ENCODE peak calls at places on chromosomes 2 and 18, in nine cellular contexts. One of them, this sample, is unnamed.

GRCh38 chr2:8242734-8243133 is 439.1 kb upstream of the ID2 start:
- DNase-seq in endothelial cell of umbilical vein: no peak
- DNase-seq in mammary epithelial cell: no peak
- DNase-seq in IMR-90: peak
- DNase-seq in AG09309: no peak
- DNase-seq in GM12865: no peak
- DNase-seq in HFFc6: no peak
- DNase-seq in fibroblast of mammary gland: peak
- DNase-seq in AG09319: peak
- DNase-seq in this sample: no peak

GRCh38 chr2:217856871-217857270 is 145.9 kb downstream of the TNS1 start:
- DNase-seq in endothelial cell of umbilical vein: no peak
- DNase-seq in mammary epithelial cell: no peak
- DNase-seq in IMR-90: no peak
- DNase-seq in AG09309: no peak
- DNase-seq in GM12865: no peak
- DNase-seq in HFFc6: no peak
- DNase-seq in fibroblast of mammary gland: no peak
- DNase-seq in AG09319: no peak
- DNase-seq in this sample: no peak

GRCh38 chr2:79320871-79321270 is 161.3 kb upstream of the REG3A start:
- DNase-seq in endothelial cell of umbilical vein: no peak
- DNase-seq in mammary epithelial cell: no peak
- DNase-seq in IMR-90: no peak
- DNase-seq in AG09309: no peak
- DNase-seq in GM12865: no peak
- DNase-seq in HFFc6: no peak
- DNase-seq in fibroblast of mammary gland: no peak
- DNase-seq in AG09319: no peak
- DNase-seq in this sample: no peak

GRCh38 chr2:20030224-20030623 is 17.8 kb upstream of the MATN3 start:
- DNase-seq in endothelial cell of umbilical vein: no peak
- DNase-seq in mammary epithelial cell: no peak
- DNase-seq in IMR-90: no peak
- DNase-seq in AG09309: no peak
- DNase-seq in GM12865: no peak
- DNase-seq in HFFc6: no peak
- DNase-seq in fibroblast of mammary gland: no peak
- DNase-seq in AG09319: no peak
- DNase-seq in this sample: no peak

GRCh38 chr2:218166791-218167190 is at the start of gene CXCR1:
- DNase-seq in endothelial cell of umbilical vein: no peak
- DNase-seq in mammary epithelial cell: peak
- DNase-seq in IMR-90: no peak
- DNase-seq in AG09309: no peak
- DNase-seq in GM12865: peak
- DNase-seq in HFFc6: no peak
- DNase-seq in fibroblast of mammary gland: no peak
- DNase-seq in AG09319: no peak
- DNase-seq in this sample: no peak

GRCh38 chr2:200199576-200200263 is 106.8 kb upstream of the SPATS2L start:
- DNase-seq in endothelial cell of umbilical vein: no peak
- DNase-seq in mammary epithelial cell: peak
- DNase-seq in IMR-90: no peak
- DNase-seq in AG09309: no peak
- DNase-seq in GM12865: peak
- DNase-seq in HFFc6: no peak
- DNase-seq in fibroblast of mammary gland: no peak
- DNase-seq in AG09319: no peak
- DNase-seq in this sample: no peak

GRCh38 chr2:38184964-38185603 is 109.1 kb upstream of the CYP1B1 start:
- DNase-seq in endothelial cell of umbilical vein: peak
- DNase-seq in mammary epithelial cell: peak
- DNase-seq in IMR-90: peak
- DNase-seq in AG09309: no peak
- DNase-seq in GM12865: peak
- DNase-seq in HFFc6: no peak
- DNase-seq in fibroblast of mammary gland: peak
- DNase-seq in AG09319: no peak
- DNase-seq in this sample: peak

GRCh38 chr2:145905371-145905770 is 1385.5 kb upstream of the ZEB2 start:
- DNase-seq in endothelial cell of umbilical vein: no peak
- DNase-seq in mammary epithelial cell: no peak
- DNase-seq in IMR-90: no peak
- DNase-seq in AG09309: no peak
- DNase-seq in GM12865: no peak
- DNase-seq in HFFc6: no peak
- DNase-seq in fibroblast of mammary gland: no peak
- DNase-seq in AG09319: no peak
- DNase-seq in this sample: no peak

GRCh38 chr18:21735452-21736015 is 5.1 kb upstream of the MIB1 start:
- DNase-seq in endothelial cell of umbilical vein: peak
- DNase-seq in mammary epithelial cell: no peak
- DNase-seq in IMR-90: peak
- DNase-seq in AG09309: no peak
- DNase-seq in GM12865: no peak
- DNase-seq in HFFc6: peak
- DNase-seq in fibroblast of mammary gland: peak
- DNase-seq in AG09319: no peak
- DNase-seq in this sample: no peak

GRCh38 chr2:216635171-216635570 is 2.0 kb downstream of the IGFBP2 start:
- DNase-seq in endothelial cell of umbilical vein: peak
- DNase-seq in mammary epithelial cell: no peak
- DNase-seq in IMR-90: no peak
- DNase-seq in AG09309: no peak
- DNase-seq in GM12865: no peak
- DNase-seq in HFFc6: no peak
- DNase-seq in fibroblast of mammary gland: no peak
- DNase-seq in AG09319: no peak
- DNase-seq in this sample: peak

GRCh38 chr2:208183526-208183925 is 6.3 kb downstream of the C2orf80 start:
- DNase-seq in endothelial cell of umbilical vein: no peak
- DNase-seq in mammary epithelial cell: no peak
- DNase-seq in IMR-90: no peak
- DNase-seq in AG09309: no peak
- DNase-seq in GM12865: no peak
- DNase-seq in HFFc6: no peak
- DNase-seq in fibroblast of mammary gland: no peak
- DNase-seq in AG09319: no peak
- DNase-seq in this sample: no peak

GRCh38 chr18:62878305-62878704 is 163.0 kb downstream of the PHLPP1 start:
- DNase-seq in endothelial cell of umbilical vein: no peak
- DNase-seq in mammary epithelial cell: no peak
- DNase-seq in IMR-90: no peak
- DNase-seq in AG09309: no peak
- DNase-seq in GM12865: no peak
- DNase-seq in HFFc6: no peak
- DNase-seq in fibroblast of mammary gland: peak
- DNase-seq in AG09319: no peak
- DNase-seq in this sample: no peak

GRCh38 chr2:228841475-228841874 is 429.6 kb downstream of the PID1 start:
- DNase-seq in endothelial cell of umbilical vein: no peak
- DNase-seq in mammary epithelial cell: no peak
- DNase-seq in IMR-90: no peak
- DNase-seq in AG09309: no peak
- DNase-seq in GM12865: no peak
- DNase-seq in HFFc6: no peak
- DNase-seq in fibroblast of mammary gland: no peak
- DNase-seq in AG09319: no peak
- DNase-seq in this sample: no peak

GRCh38 chr2:149908731-149909690 is 321.4 kb upstream of the MMADHC start:
- DNase-seq in endothelial cell of umbilical vein: no peak
- DNase-seq in mammary epithelial cell: no peak
- DNase-seq in IMR-90: peak
- DNase-seq in AG09309: no peak
- DNase-seq in GM12865: no peak
- DNase-seq in HFFc6: peak
- DNase-seq in fibroblast of mammary gland: peak
- DNase-seq in AG09319: peak
- DNase-seq in this sample: no peak

GRCh38 chr2:119049968-119050657 is 108.1 kb downstream of the MARCO start:
- DNase-seq in endothelial cell of umbilical vein: no peak
- DNase-seq in mammary epithelial cell: no peak
- DNase-seq in IMR-90: no peak
- DNase-seq in AG09309: no peak
- DNase-seq in GM12865: peak
- DNase-seq in HFFc6: no peak
- DNase-seq in fibroblast of mammary gland: no peak
- DNase-seq in AG09319: no peak
- DNase-seq in this sample: no peak

DNA sequence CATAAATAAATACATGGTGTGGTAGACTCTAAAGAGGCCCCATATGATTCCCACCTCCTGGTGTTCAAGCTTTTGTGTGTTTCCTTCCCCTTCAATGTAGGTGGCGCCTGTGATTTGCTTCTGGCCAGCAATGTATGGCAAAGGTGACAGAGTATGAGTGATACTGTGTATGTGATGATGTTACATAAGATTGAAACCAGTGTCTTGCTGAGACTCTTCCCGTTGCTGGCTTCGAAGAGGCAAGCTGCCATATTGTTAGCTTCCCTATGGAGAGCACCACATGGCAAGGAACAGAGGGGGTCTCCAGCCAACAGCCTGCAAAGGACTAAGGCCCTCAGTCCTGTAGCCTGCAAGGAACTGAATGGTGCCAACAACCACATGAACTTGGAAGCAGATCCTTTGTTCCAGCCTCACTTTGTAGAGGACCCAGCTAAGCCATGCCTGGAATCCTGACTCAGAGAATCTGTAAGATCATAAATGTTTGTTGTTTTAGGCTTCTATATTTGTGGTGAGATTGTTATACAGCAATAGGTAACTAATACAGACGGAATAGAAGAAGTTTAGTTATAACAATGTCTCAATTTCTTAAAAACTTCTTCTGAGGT is 1.7 kb upstream of the SMAD4 start:
- DNase-seq in endothelial cell of umbilical vein: no peak
- DNase-seq in mammary epithelial cell: no peak
- DNase-seq in IMR-90: peak
- DNase-seq in AG09309: no peak
- DNase-seq in GM12865: peak
- DNase-seq in HFFc6: peak
- DNase-seq in fibroblast of mammary gland: peak
- DNase-seq in AG09319: no peak
- DNase-seq in this sample: peak
- TF ChIP-seq CTCF in endothelial cell of umbilical vein: no peak
- TF ChIP-seq CTCF in mammary epithelial cell: peak
- TF ChIP-seq CTCF in IMR-90: peak
- TF ChIP-seq CTCF in AG09309: no peak
- TF ChIP-seq CTCF in GM12865: peak
- TF ChIP-seq CTCF in HFFc6: no peak
- TF ChIP-seq CTCF in fibroblast of mammary gland: peak
- TF ChIP-seq CTCF in AG09319: no peak
- TF ChIP-seq CTCF in this sample: peak

DNA sequence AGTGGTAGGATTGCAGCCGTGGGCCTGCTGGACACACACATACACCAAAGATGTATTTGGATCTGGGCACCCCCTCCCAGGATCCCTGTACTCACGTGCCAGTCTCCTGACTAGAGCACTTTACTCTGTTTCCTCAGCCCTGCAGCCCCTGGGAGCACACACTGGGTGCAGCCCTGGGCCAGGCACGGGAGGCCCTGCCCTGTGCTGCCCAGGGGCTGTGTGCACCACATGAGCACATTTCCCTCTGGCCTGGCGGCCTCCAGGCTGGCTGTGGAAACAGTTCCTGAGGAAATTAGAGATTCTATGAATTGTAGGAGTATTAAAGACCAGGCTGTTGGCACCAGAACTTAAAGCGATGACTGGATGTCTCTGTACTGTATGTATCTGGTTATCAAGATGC is 45.4 kb downstream of the BCL2L11 start:
- DNase-seq in endothelial cell of umbilical vein: no peak
- DNase-seq in mammary epithelial cell: no peak
- DNase-seq in IMR-90: no peak
- DNase-seq in AG09309: no peak
- DNase-seq in GM12865: no peak
- DNase-seq in HFFc6: no peak
- DNase-seq in fibroblast of mammary gland: no peak
- DNase-seq in AG09319: no peak
- DNase-seq in this sample: no peak
- TF ChIP-seq CTCF in endothelial cell of umbilical vein: no peak
- TF ChIP-seq CTCF in mammary epithelial cell: no peak
- TF ChIP-seq CTCF in IMR-90: no peak
- TF ChIP-seq CTCF in AG09309: no peak
- TF ChIP-seq CTCF in GM12865: no peak
- TF ChIP-seq CTCF in HFFc6: no peak
- TF ChIP-seq CTCF in fibroblast of mammary gland: no peak
- TF ChIP-seq CTCF in AG09319: no peak
- TF ChIP-seq CTCF in this sample: no peak

GRCh38 chr2:26000561-26001211 is 18.4 kb upstream of the KIF3C start:
- DNase-seq in endothelial cell of umbilical vein: no peak
- DNase-seq in mammary epithelial cell: peak
- DNase-seq in IMR-90: no peak
- DNase-seq in AG09309: no peak
- DNase-seq in GM12865: no peak
- DNase-seq in HFFc6: no peak
- DNase-seq in fibroblast of mammary gland: no peak
- DNase-seq in AG09319: no peak
- DNase-seq in this sample: no peak
- TF ChIP-seq CTCF in endothelial cell of umbilical vein: no peak
- TF ChIP-seq CTCF in mammary epithelial cell: peak
- TF ChIP-seq CTCF in IMR-90: no peak
- TF ChIP-seq CTCF in AG09309: no peak
- TF ChIP-seq CTCF in GM12865: no peak
- TF ChIP-seq CTCF in HFFc6: no peak
- TF ChIP-seq CTCF in fibroblast of mammary gland: no peak
- TF ChIP-seq CTCF in AG09319: no peak
- TF ChIP-seq CTCF in this sample: no peak

GRCh38 chr18:27860011-27860410 is 316.9 kb downstream of the CDH2 start:
- DNase-seq in endothelial cell of umbilical vein: no peak
- DNase-seq in mammary epithelial cell: peak
- DNase-seq in IMR-90: no peak
- DNase-seq in AG09309: no peak
- DNase-seq in GM12865: peak
- DNase-seq in HFFc6: no peak
- DNase-seq in fibroblast of mammary gland: no peak
- DNase-seq in AG09319: no peak
- DNase-seq in this sample: no peak

GRCh38 chr18:27860701-27861107 is 316.2 kb downstream of the CDH2 start:
- DNase-seq in endothelial cell of umbilical vein: no peak
- DNase-seq in mammary epithelial cell: peak
- DNase-seq in IMR-90: peak
- DNase-seq in AG09309: no peak
- DNase-seq in GM12865: peak
- DNase-seq in HFFc6: no peak
- DNase-seq in fibroblast of mammary gland: peak
- DNase-seq in AG09319: no peak
- DNase-seq in this sample: no peak

GRCh38 chr18:27861539-27861938 is 315.4 kb downstream of the CDH2 start:
- DNase-seq in endothelial cell of umbilical vein: no peak
- DNase-seq in mammary epithelial cell: no peak
- DNase-seq in IMR-90: no peak
- DNase-seq in AG09309: no peak
- DNase-seq in GM12865: no peak
- DNase-seq in HFFc6: no peak
- DNase-seq in fibroblast of mammary gland: no peak
- DNase-seq in AG09319: peak
- DNase-seq in this sample: no peak

GRCh38 chr18:27863780-27864430 is 313.0 kb downstream of the CDH2 start:
- DNase-seq in endothelial cell of umbilical vein: no peak
- DNase-seq in mammary epithelial cell: no peak
- DNase-seq in IMR-90: no peak
- DNase-seq in AG09309: no peak
- DNase-seq in GM12865: no peak
- DNase-seq in HFFc6: no peak
- DNase-seq in fibroblast of mammary gland: no peak
- DNase-seq in AG09319: no peak
- DNase-seq in this sample: no peak

GRCh38 chr18:27862056-27862682 is 314.8 kb downstream of the CDH2 start:
- DNase-seq in endothelial cell of umbilical vein: no peak
- DNase-seq in mammary epithelial cell: no peak
- DNase-seq in IMR-90: no peak
- DNase-seq in AG09309: no peak
- DNase-seq in GM12865: no peak
- DNase-seq in HFFc6: no peak
- DNase-seq in fibroblast of mammary gland: no peak
- DNase-seq in AG09319: no peak
- DNase-seq in this sample: no peak
- TF ChIP-seq CTCF in endothelial cell of umbilical vein: no peak
- TF ChIP-seq CTCF in mammary epithelial cell: no peak
- TF ChIP-seq CTCF in IMR-90: no peak
- TF ChIP-seq CTCF in AG09309: no peak
- TF ChIP-seq CTCF in GM12865: no peak
- TF ChIP-seq CTCF in HFFc6: no peak
- TF ChIP-seq CTCF in fibroblast of mammary gland: no peak
- TF ChIP-seq CTCF in AG09319: no peak
- TF ChIP-seq CTCF in this sample: no peak